ENCODE peak calls at places on chromosomes 11 and 22, in four cellular contexts. R, Q, E and H are unnamed samples.
A peak's percentile ranks its signal among the peaks of the same experiment; 100 is the strongest.

GRCh38 chr11:35981581-35981980 is 37.7 kb downstream of the LDLRAD3 start:
- DNase-seq in E (no peak), R (no peak), Q (no peak), H (no peak)

GRCh38 chr11:93020248-93021088 is 51.0 kb downstream of the MTNR1B start:
- DNase-seq in R (no peak), Q (no peak), E (no peak), H (no peak)

GRCh38 chr11:19100885-19101284 is 16.1 kb upstream of the ZDHHC13 start:
- DNase-seq in R (no peak), Q (no peak), E (no peak), H (no peak)

GRCh38 chr11:88292156-88292844 is 45.2 kb downstream of the CTSC start:
- DNase-seq in Q (no peak), R (peak; percentile 2), E (peak; percentile 6), H (peak; percentile 12)

GRCh38 chr11:78030429-78031325 is 7.6 kb upstream of the KCTD14 start:
- DNase-seq in Q (no peak), R (no peak), E (peak; percentile 55), H (peak; percentile 91)

GRCh38 chr22:20148414-20148813 is 2.4 kb downstream of the CCDC188 start:
- DNase-seq in R (no peak), E (no peak), Q (no peak), H (no peak)

GRCh38 chr11:78995166-78995565 is 420.5 kb upstream of the NARS2 start:
- DNase-seq in Q (no peak), R (no peak), E (no peak), H (no peak)

GRCh38 chr11:58994171-58994570 is 54.9 kb downstream of the GLYATL1 start:
- DNase-seq in Q (no peak), R (no peak), E (no peak), H (no peak)

GRCh38 chr22:36819112-36819511 is 2.3 kb upstream of the PVALB start:
- DNase-seq in Q (no peak), R (no peak), E (no peak), H (no peak)

GRCh38 chr11:9254416-9254815 is 10.7 kb downstream of the DENND5A start:
- DNase-seq in E (no peak), Q (no peak), R (no peak), H (no peak)

GRCh38 chr11:68840661-68841653 is 759 bp downstream of the CPT1A start:
- DNase-seq in R (no peak), E (no peak), Q (peak; percentile 55), H (peak; percentile 79)

GRCh38 chr22:25726241-25726640 is 15.7 kb upstream of the MYO18B start:
- DNase-seq in Q (peak; percentile 25), E (no peak), R (no peak), H (no peak)

GRCh38 chr11:64598106-64598796 is 7.2 kb downstream of the SLC22A12 start:
- DNase-seq in Q (no peak), E (no peak), R (no peak), H (peak; percentile 44)

GRCh38 chr11:19338375-19338774 is 97.6 kb upstream of the E2F8 start:
- DNase-seq in E (no peak), R (no peak), Q (no peak), H (no peak)

GRCh38 chr11:128687321-128687720 is 6.6 kb upstream of the FLI1 start:
- DNase-seq in Q (no peak), E (no peak), R (no peak), H (peak; percentile 58)

GRCh38 chr11:67277231-67277961 is 11.1 kb downstream of the GRK2 start:
- DNase-seq in E (no peak), R (no peak), Q (peak; percentile 88), H (no peak)

GRCh38 chr22:44546686-44547310 is 48.8 kb upstream of the RTL6 start:
- DNase-seq in Q (no peak), E (no peak), R (no peak), H (no peak)

GRCh38 chr11:94746721-94747120 is 21.4 kb upstream of the AMOTL1 start:
- DNase-seq in E (no peak), Q (no peak), R (no peak), H (no peak)

GRCh38 chr11:44224867-44225501 is 85.0 kb downstream of the ALX4 start:
- DNase-seq in E (no peak), Q (no peak), R (no peak), H (no peak)

GRCh38 chr11:44221486-44221885 is 88.5 kb downstream of the ALX4 start:
- DNase-seq in R (no peak), Q (no peak), E (no peak), H (no peak)

GRCh38 chr11:44219830-44220778 is 89.8 kb downstream of the ALX4 start:
- DNase-seq in Q (peak; percentile 20), R (no peak), E (no peak), H (no peak)

GRCh38 chr11:44221992-44222391 is 87.9 kb downstream of the ALX4 start:
- DNase-seq in R (no peak), Q (no peak), E (no peak), H (no peak)

DNA sequence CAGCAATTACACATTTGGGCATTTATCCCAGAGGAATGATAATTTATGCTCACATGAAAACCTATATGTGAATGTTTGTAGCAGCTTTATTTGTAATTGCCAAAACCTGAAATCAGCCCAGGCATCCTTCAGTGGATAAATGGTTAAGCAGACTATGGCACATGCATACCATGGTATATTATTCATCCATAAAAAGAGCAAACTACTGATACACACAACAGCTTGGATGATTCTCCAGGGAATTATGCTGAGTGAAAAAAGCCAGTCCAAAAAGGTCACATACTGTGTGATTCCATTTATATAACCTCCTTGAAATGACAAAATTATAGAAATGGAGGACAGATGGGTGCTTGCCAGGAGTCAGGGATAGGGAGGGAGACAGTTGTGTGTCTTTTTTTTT is 86.7 kb downstream of the ALX4 start:
- DNase-seq in E (no peak), R (no peak), Q (no peak), H (no peak)
- TF ChIP-seq ELF1 in E (no peak), R (no peak), Q (no peak), H (no peak)

DNA sequence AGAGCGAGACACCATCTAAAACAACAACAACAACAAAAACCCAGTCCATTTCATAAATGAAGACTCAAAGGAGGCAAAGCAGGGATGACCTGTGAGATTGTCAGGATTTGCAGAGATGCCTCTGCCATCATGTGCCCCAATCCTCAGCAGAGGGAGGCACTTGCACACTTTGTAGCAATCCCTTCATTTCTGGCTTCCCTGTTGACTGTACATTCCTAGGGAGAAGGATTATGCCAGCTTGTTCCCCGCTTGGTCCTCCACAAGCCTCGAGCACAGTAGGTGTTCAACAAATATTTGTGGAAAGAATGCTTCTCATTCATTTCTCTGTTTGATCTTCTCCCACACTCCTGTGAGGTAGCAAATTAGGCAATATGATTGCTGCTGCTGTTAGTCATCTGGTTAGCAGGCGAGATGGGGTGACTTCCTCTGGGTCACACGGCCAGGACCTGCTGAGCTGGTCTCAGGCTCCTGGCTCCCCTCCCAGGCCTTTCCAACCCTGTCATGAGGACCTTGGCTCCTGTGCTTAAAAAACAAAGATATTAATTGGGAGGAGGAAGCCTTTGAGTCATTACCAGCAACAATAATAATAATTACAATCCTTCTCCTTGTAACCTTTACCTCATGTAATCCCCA is 34.1 kb downstream of the LIF start:
- DNase-seq in E (peak; percentile 96), Q (no peak), R (peak; percentile 93), H (peak; percentile 30)
- TF ChIP-seq ELF1 in E (no peak), Q (no peak), R (no peak), H (no peak)

GRCh38 chr22:35540600-35541253 is at the start of gene RASD2:
- DNase-seq in R (no peak), Q (no peak), E (no peak), H (no peak)
- TF ChIP-seq ELF1 in R (no peak), Q (no peak), E (no peak), H (no peak)

GRCh38 chr11:3933165-3933628 is 77.7 kb downstream of the STIM1 start:
- DNase-seq in R (no peak), Q (no peak), E (peak; percentile 88), H (no peak)

GRCh38 chr11:3939211-3939610 is 83.7 kb downstream of the STIM1 start:
- DNase-seq in Q (no peak), E (no peak), R (no peak), H (no peak)

GRCh38 chr11:3934658-3935057 is 79.2 kb downstream of the STIM1 start:
- DNase-seq in Q (no peak), E (no peak), R (no peak), H (peak; percentile 36)

GRCh38 chr11:3939651-3940190 is 84.3 kb downstream of the STIM1 start:
- DNase-seq in R (no peak), Q (no peak), E (no peak), H (no peak)

GRCh38 chr11:3936517-3936916 is 81.1 kb downstream of the STIM1 start:
- DNase-seq in R (no peak), E (no peak), Q (no peak), H (no peak)
- TF ChIP-seq ELF1 in R (no peak), E (no peak), Q (no peak), H (no peak)